ENCODE peak calls at places on chromosomes 11 and 22, in four cellular contexts. One of them, this sample, is unnamed.

GRCh38 chr11:98940913-98941312 is 79.8 kb upstream of the CNTN5 start:
- DNase-seq in heart left ventricle: no peak
- DNase-seq in GM23338: peak
- DNase-seq in A549: no peak
- DNase-seq in this sample: no peak

GRCh38 chr11:40094954-40095353 is 1364.5 kb downstream of the LRRC4C start:
- DNase-seq in GM23338: no peak
- DNase-seq in A549: no peak
- DNase-seq in heart left ventricle: no peak
- DNase-seq in this sample: no peak

GRCh38 chr11:3221408-3222002 is 2.9 kb upstream of the MRGPRG start:
- DNase-seq in heart left ventricle: no peak
- DNase-seq in GM23338: no peak
- DNase-seq in A549: no peak
- DNase-seq in this sample: no peak

GRCh38 chr22:28180804-28181203 is 261.7 kb upstream of the PITPNB start:
- DNase-seq in A549: no peak
- DNase-seq in heart left ventricle: no peak
- DNase-seq in GM23338: no peak
- DNase-seq in this sample: no peak

GRCh38 chr11:2530131-2530854 is 85.5 kb downstream of the KCNQ1 start:
- DNase-seq in GM23338: no peak
- DNase-seq in A549: no peak
- DNase-seq in heart left ventricle: no peak
- DNase-seq in this sample: no peak

GRCh38 chr11:96168623-96169022 is 174.4 kb downstream of the MAML2 start:
- DNase-seq in A549: peak
- DNase-seq in GM23338: no peak
- DNase-seq in heart left ventricle: peak
- DNase-seq in this sample: no peak

GRCh38 chr11:133740928-133741327 is 104.4 kb downstream of the SPATA19 start:
- DNase-seq in GM23338: peak
- DNase-seq in A549: no peak
- DNase-seq in heart left ventricle: no peak
- DNase-seq in this sample: no peak

GRCh38 chr11:35216962-35217667 is 78.1 kb downstream of the CD44 start:
- DNase-seq in GM23338: no peak
- DNase-seq in heart left ventricle: no peak
- DNase-seq in A549: no peak
- DNase-seq in this sample: peak

GRCh38 chr11:78290293-78291176 is 101.8 kb downstream of the USP35 start:
- DNase-seq in GM23338: no peak
- DNase-seq in heart left ventricle: no peak
- DNase-seq in A549: no peak
- DNase-seq in this sample: peak

GRCh38 chr11:132999519-132999918 is 532.8 kb downstream of the OPCML start:
- DNase-seq in heart left ventricle: no peak
- DNase-seq in A549: no peak
- DNase-seq in GM23338: peak
- DNase-seq in this sample: no peak

GRCh38 chr22:31932863-31933262 is 11.5 kb upstream of the YWHAH start:
- DNase-seq in A549: no peak
- DNase-seq in heart left ventricle: peak
- DNase-seq in GM23338: no peak
- DNase-seq in this sample: no peak

This sample was measured in activated T-helper 2 cell treated with anti-CD3 and anti-CD28 coated beads, Interferon-gamma antibody, Interleukin-2, Interleukin-4, amounts not matched to agents 10 μg/mL and 5 μg/mL and 100 μg/mL, durations not matched to agents 14 hours and 24 hours and 36 hours.